ENCODE peak calls at places on chromosomes 7 and 10, in seven cellular contexts. One of them, this sample, is unnamed.

GRCh38 chr10:29811751-29812427 is 177.1 kb upstream of the SVIL start:
- DNase-seq in heart right ventricle: no peak
- DNase-seq in tibial nerve: peak; percentile 36
- DNase-seq in left lung: no peak
- DNase-seq in tibial artery: peak; percentile 69
- DNase-seq in right cardiac atrium: no peak
- DNase-seq in neural progenitor cell: no peak
- DNase-seq in this sample: peak; percentile 8

GRCh38 chr10:131231323-131231964 is 80.1 kb downstream of the TCERG1L start:
- DNase-seq in neural progenitor cell: no peak
- DNase-seq in heart right ventricle: no peak
- DNase-seq in tibial artery: no peak
- DNase-seq in left lung: peak; percentile 46
- DNase-seq in right cardiac atrium: no peak
- DNase-seq in tibial nerve: no peak
- DNase-seq in this sample: no peak

GRCh38 chr10:11539191-11539868 is 72.1 kb downstream of the USP6NL start:
- DNase-seq in tibial nerve: no peak
- DNase-seq in tibial artery: no peak
- DNase-seq in neural progenitor cell: no peak
- DNase-seq in right cardiac atrium: no peak
- DNase-seq in left lung: no peak
- DNase-seq in heart right ventricle: no peak
- DNase-seq in this sample: no peak

GRCh38 chr7:29457565-29457971 is 106.1 kb upstream of the PRR15 start:
- DNase-seq in tibial nerve: no peak
- DNase-seq in neural progenitor cell: peak; percentile 18
- DNase-seq in left lung: no peak
- DNase-seq in right cardiac atrium: peak; percentile 52
- DNase-seq in tibial artery: no peak
- DNase-seq in heart right ventricle: no peak
- DNase-seq in this sample: no peak

GRCh38 chr10:123743441-123744225 is 77.5 kb downstream of the GPR26 start:
- DNase-seq in heart right ventricle: no peak
- DNase-seq in left lung: no peak
- DNase-seq in tibial artery: no peak
- DNase-seq in right cardiac atrium: no peak
- DNase-seq in neural progenitor cell: no peak
- DNase-seq in tibial nerve: no peak
- DNase-seq in this sample: no peak

GRCh38 chr7:78587443-78588044 is 789.0 kb downstream of the PHTF2 start:
- DNase-seq in neural progenitor cell: peak; percentile 15
- DNase-seq in right cardiac atrium: no peak
- DNase-seq in tibial artery: no peak
- DNase-seq in left lung: no peak
- DNase-seq in tibial nerve: no peak
- DNase-seq in heart right ventricle: no peak
- DNase-seq in this sample: no peak

GRCh38 chr7:155804897-155805825 is 7.1 kb downstream of the SHH start:
- DNase-seq in tibial artery: no peak
- DNase-seq in tibial nerve: no peak
- DNase-seq in left lung: peak; percentile 84
- DNase-seq in heart right ventricle: peak; percentile 32
- DNase-seq in right cardiac atrium: peak; percentile 80
- DNase-seq in neural progenitor cell: peak; percentile 93
- DNase-seq in this sample: peak; percentile 35

GRCh38 chr7:26279405-26279804 is 12.3 kb upstream of the SNX10 start:
- DNase-seq in right cardiac atrium: no peak
- DNase-seq in left lung: no peak
- DNase-seq in neural progenitor cell: no peak
- DNase-seq in heart right ventricle: no peak
- DNase-seq in tibial nerve: no peak
- DNase-seq in tibial artery: no peak
- DNase-seq in this sample: no peak

GRCh38 chr10:119478111-119479047 is 64.1 kb downstream of the RGS10 start:
- DNase-seq in right cardiac atrium: no peak
- DNase-seq in left lung: no peak
- DNase-seq in tibial artery: no peak
- DNase-seq in heart right ventricle: no peak
- DNase-seq in neural progenitor cell: no peak
- DNase-seq in tibial nerve: no peak
- DNase-seq in this sample: peak; percentile 36

GRCh38 chr10:52950578-52950977 is 178.0 kb upstream of the MBL2 start:
- DNase-seq in heart right ventricle: no peak
- DNase-seq in right cardiac atrium: peak; percentile 14
- DNase-seq in tibial artery: no peak
- DNase-seq in left lung: no peak
- DNase-seq in neural progenitor cell: no peak
- DNase-seq in tibial nerve: no peak
- DNase-seq in this sample: no peak

GRCh38 chr10:52949899-52950298 is 177.3 kb upstream of the MBL2 start:
- DNase-seq in neural progenitor cell: peak; percentile 38
- DNase-seq in right cardiac atrium: no peak
- DNase-seq in tibial nerve: no peak
- DNase-seq in left lung: no peak
- DNase-seq in heart right ventricle: no peak
- DNase-seq in tibial artery: no peak
- DNase-seq in this sample: no peak

GRCh38 chr10:52954407-52954806 is 181.8 kb upstream of the MBL2 start:
- DNase-seq in tibial nerve: no peak
- DNase-seq in right cardiac atrium: peak; percentile 12
- DNase-seq in neural progenitor cell: no peak
- DNase-seq in heart right ventricle: no peak
- DNase-seq in left lung: no peak
- DNase-seq in tibial artery: no peak
- DNase-seq in this sample: no peak

GRCh38 chr10:52951819-52952218 is 179.2 kb upstream of the MBL2 start:
- DNase-seq in heart right ventricle: no peak
- DNase-seq in neural progenitor cell: peak; percentile 75
- DNase-seq in right cardiac atrium: peak; percentile 59
- DNase-seq in tibial nerve: peak; percentile 56
- DNase-seq in tibial artery: no peak
- DNase-seq in left lung: no peak
- DNase-seq in this sample: no peak

DNA sequence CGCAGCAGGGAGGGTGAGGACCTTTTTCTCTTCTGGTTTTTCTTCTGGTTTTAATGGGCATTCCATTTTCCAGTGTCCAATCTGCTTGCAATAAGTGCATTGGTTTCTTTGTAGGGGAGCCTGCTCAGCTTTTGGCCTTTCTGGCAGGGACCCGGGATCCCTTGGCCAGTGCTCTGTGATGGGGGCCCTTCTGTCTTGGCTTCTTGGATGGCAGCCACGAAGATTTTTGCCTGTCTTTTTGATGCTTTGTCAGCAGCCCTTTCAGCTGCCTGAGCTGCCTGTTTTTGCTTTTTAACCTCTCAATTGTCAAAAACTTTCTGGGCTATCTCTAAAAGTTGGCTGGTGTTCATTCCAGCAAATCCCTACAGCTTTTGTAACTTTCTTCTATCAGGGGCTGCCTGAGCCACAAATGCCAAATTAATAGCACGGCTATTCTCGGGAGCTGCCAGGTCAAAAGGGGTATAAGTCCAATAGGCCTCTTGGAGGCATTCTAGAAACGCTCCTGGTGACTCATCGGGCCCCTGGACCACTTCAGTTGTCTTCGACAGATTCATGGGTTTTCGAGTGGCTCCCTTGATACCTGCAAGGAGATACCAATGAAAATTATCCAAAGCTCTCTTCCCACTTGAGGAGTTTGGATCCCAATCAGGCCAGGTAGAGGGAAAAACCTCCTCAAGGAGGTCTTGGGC is 180.0 kb upstream of the MBL2 start:
- DNase-seq in neural progenitor cell: no peak
- DNase-seq in tibial nerve: no peak
- DNase-seq in left lung: no peak
- DNase-seq in heart right ventricle: no peak
- DNase-seq in right cardiac atrium: no peak
- DNase-seq in tibial artery: no peak
- DNase-seq in this sample: no peak
- H3K27ac ChIP-seq in neural progenitor cell: no peak overlapping the region
- H3K27ac ChIP-seq in tibial nerve: no peak overlapping the region
- H3K27ac ChIP-seq in left lung: no peak overlapping the region
- H3K27ac ChIP-seq in heart right ventricle: no peak overlapping the region
- H3K27ac ChIP-seq in right cardiac atrium: no peak overlapping the region
- H3K27ac ChIP-seq in tibial artery: no peak overlapping the region
- H3K27ac ChIP-seq in this sample: no peak overlapping the region

DNA sequence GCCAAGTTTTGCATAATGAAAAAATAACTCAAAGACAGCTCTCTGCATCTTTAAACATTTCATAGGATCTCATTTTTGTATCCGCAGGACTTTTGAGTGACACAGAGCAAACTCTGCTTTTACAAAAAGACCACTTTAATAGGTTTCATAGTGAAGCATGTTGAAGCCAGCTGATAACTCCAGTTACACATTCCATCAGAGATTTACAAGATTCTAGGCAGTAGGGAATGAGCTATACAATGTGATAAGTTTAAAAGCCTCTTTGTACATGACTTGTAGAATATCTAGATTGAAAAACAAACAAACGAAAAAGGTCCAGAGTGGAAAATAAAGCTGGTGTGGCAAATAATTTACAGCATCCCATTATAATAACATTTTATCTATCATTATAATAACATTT is 2.2 kb downstream of the PRKG1 start:
- DNase-seq in tibial artery: no peak
- DNase-seq in right cardiac atrium: no peak
- DNase-seq in tibial nerve: no peak
- DNase-seq in heart right ventricle: no peak
- DNase-seq in left lung: no peak
- DNase-seq in neural progenitor cell: peak; percentile 11
- DNase-seq in this sample: no peak
- H3K27me3 ChIP-seq in tibial artery: no peaks in the 10 kb centered on the region
- H3K27me3 ChIP-seq in right cardiac atrium: no peaks in the 10 kb centered on the region
- H3K27me3 ChIP-seq in tibial nerve: no peaks in the 10 kb centered on the region
- H3K27me3 ChIP-seq in heart right ventricle: no peaks in the 10 kb centered on the region
- H3K27me3 ChIP-seq in left lung: no peaks in the 10 kb centered on the region
- H3K27me3 ChIP-seq in neural progenitor cell: peaks cover 9% of the 10 kb centered on the region
- H3K27me3 ChIP-seq in this sample: peaks cover 3% of the 10 kb centered on the region

GRCh38 chr7:142414915-142415314 is 157.1 kb upstream of the PRSS58 start:
- DNase-seq in right cardiac atrium: no peak
- DNase-seq in heart right ventricle: no peak
- DNase-seq in neural progenitor cell: no peak
- DNase-seq in left lung: no peak
- DNase-seq in tibial artery: no peak
- DNase-seq in tibial nerve: no peak
- DNase-seq in this sample: no peak

GRCh38 chr7:142418316-142418715 is 160.5 kb upstream of the PRSS58 start:
- DNase-seq in left lung: no peak
- DNase-seq in heart right ventricle: no peak
- DNase-seq in right cardiac atrium: no peak
- DNase-seq in tibial nerve: no peak
- DNase-seq in tibial artery: no peak
- DNase-seq in neural progenitor cell: no peak
- DNase-seq in this sample: no peak

GRCh38 chr7:142412551-142413193 is 154.8 kb upstream of the PRSS58 start:
- DNase-seq in left lung: no peak
- DNase-seq in tibial artery: no peak
- DNase-seq in heart right ventricle: no peak
- DNase-seq in neural progenitor cell: peak; percentile 74
- DNase-seq in tibial nerve: no peak
- DNase-seq in right cardiac atrium: no peak
- DNase-seq in this sample: peak; percentile 41

GRCh38 chr7:142413280-142414000 is 155.6 kb upstream of the PRSS58 start:
- DNase-seq in neural progenitor cell: no peak
- DNase-seq in left lung: no peak
- DNase-seq in tibial artery: no peak
- DNase-seq in heart right ventricle: no peak
- DNase-seq in right cardiac atrium: no peak
- DNase-seq in tibial nerve: no peak
- DNase-seq in this sample: no peak

DNA sequence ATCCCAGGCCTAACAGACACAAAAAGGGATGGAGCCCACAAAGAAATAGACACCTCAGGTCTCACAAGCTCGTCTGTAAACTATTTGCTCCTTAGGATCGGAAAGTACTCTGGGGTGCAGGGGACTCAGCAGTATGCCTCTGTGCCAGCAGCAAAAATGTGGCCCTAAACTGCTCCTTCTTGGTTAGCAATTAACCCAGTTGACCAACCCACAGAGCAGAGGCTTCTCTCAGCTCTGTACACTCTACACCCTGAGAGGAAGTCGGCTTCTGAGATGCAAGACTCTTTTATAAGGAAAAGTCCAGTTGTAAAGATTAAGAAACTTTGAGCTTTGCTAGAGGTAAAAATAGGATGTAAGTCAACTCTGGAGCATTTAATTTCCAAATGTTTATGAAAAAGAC is 156.3 kb upstream of the PRSS58 start:
- DNase-seq in right cardiac atrium: no peak
- DNase-seq in neural progenitor cell: no peak
- DNase-seq in left lung: no peak
- DNase-seq in heart right ventricle: no peak
- DNase-seq in tibial artery: no peak
- DNase-seq in tibial nerve: no peak
- DNase-seq in this sample: no peak
- H3K4me1 ChIP-seq in right cardiac atrium: no peaks in the 10 kb centered on the region
- H3K4me1 ChIP-seq in neural progenitor cell: no peaks in the 10 kb centered on the region
- H3K4me1 ChIP-seq in left lung: no peaks in the 10 kb centered on the region
- H3K4me1 ChIP-seq in heart right ventricle: no peaks in the 10 kb centered on the region
- H3K4me1 ChIP-seq in tibial artery: no peaks in the 10 kb centered on the region
- H3K4me1 ChIP-seq in tibial nerve: no peaks in the 10 kb centered on the region
- H3K4me1 ChIP-seq in this sample: peaks cover 3% of the 10 kb centered on the region

GRCh38 chr7:128059143-128059975 is 28.1 kb upstream of the LRRC4 start:
- DNase-seq in left lung: no peak
- DNase-seq in heart right ventricle: no peak
- DNase-seq in right cardiac atrium: no peak
- DNase-seq in tibial artery: no peak
- DNase-seq in tibial nerve: no peak
- DNase-seq in neural progenitor cell: peak; percentile 80
- DNase-seq in this sample: peak; percentile 67

GRCh38 chr7:128055668-128056067 is 24.4 kb upstream of the LRRC4 start:
- DNase-seq in tibial nerve: no peak
- DNase-seq in neural progenitor cell: no peak
- DNase-seq in right cardiac atrium: no peak
- DNase-seq in tibial artery: no peak
- DNase-seq in left lung: no peak
- DNase-seq in heart right ventricle: no peak
- DNase-seq in this sample: no peak

GRCh38 chr7:128057909-128058308 is 26.7 kb upstream of the LRRC4 start:
- DNase-seq in tibial nerve: no peak
- DNase-seq in tibial artery: no peak
- DNase-seq in neural progenitor cell: no peak
- DNase-seq in heart right ventricle: no peak
- DNase-seq in right cardiac atrium: no peak
- DNase-seq in left lung: no peak
- DNase-seq in this sample: no peak

GRCh38 chr7:128053991-128054390 is 22.8 kb upstream of the LRRC4 start:
- DNase-seq in right cardiac atrium: no peak
- DNase-seq in neural progenitor cell: no peak
- DNase-seq in left lung: no peak
- DNase-seq in tibial nerve: no peak
- DNase-seq in heart right ventricle: no peak
- DNase-seq in tibial artery: no peak
- DNase-seq in this sample: no peak

DNA sequence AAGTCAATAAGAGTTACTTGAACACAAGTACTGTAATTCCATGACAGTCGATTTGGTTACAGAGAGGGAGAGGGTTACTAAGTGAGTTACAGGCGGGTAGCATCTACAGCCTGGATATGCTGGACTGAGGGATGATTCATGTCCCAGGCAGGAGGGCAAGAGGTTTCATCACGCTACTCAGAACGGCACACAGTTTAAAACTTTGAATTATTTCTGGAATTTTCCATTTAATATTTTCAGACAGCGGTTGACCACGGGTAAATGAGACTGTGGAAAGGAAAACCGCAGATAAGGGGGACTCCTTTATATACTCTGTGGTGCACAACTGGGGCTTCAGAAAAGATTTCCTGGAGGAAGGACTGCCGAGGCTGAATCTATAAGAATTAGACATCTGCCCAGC is 25.7 kb upstream of the LRRC4 start:
- DNase-seq in tibial artery: no peak
- DNase-seq in neural progenitor cell: no peak
- DNase-seq in tibial nerve: no peak
- DNase-seq in heart right ventricle: no peak
- DNase-seq in left lung: no peak
- DNase-seq in right cardiac atrium: no peak
- DNase-seq in this sample: no peak
- H3K27ac ChIP-seq in tibial artery: no peak overlapping the region
- H3K27ac ChIP-seq in neural progenitor cell: no peak overlapping the region
- H3K27ac ChIP-seq in tibial nerve: no peak overlapping the region
- H3K27ac ChIP-seq in heart right ventricle: no peak overlapping the region
- H3K27ac ChIP-seq in left lung: no peak overlapping the region
- H3K27ac ChIP-seq in right cardiac atrium: no peak overlapping the region
- H3K27ac ChIP-seq in this sample: no peak overlapping the region